ENCODE peak calls at places on chromosomes 1 and 21, in ten cellular contexts. E is endothelial cell of umbilical vein, U is neural progenitor cell, C is MM.1S, Z is HepG2, Y is GM23248, Q is K562, K is hepatocyte, V is GM23338, R is SK-N-SH. P is an unnamed sample.

GRCh38 chr1:174074757-174075156 is 52.6 kb upstream of the RC3H1 start:
- DNase-seq in E (peak; percentile 33), U (no peak), C (peak; percentile 33), Z (no peak), Y (peak; percentile 63), Q (no peak), K (peak; percentile 17), V (no peak), R (peak; percentile 30), P (peak; percentile 58)

GRCh38 chr1:154730251-154730650 is 122.3 kb upstream of the ADAR start:
- DNase-seq in E (peak; percentile 93), U (no peak), C (no peak), Z (no peak), Y (peak; percentile 72), Q (no peak), K (peak; percentile 35), V (peak; percentile 76), R (no peak), P (no peak)

GRCh38 chr1:230735447-230735846 is 11.7 kb upstream of the CAPN9 start:
- DNase-seq in E (no peak), U (no peak), C (no peak), Z (no peak), Y (no peak), Q (no peak), K (peak; percentile 81), V (no peak), R (no peak), P (no peak)

GRCh38 chr1:173255214-173255813 is 48.2 kb upstream of the TNFSF4 start:
- DNase-seq in E (peak; percentile 56), U (peak; percentile 45), C (peak; percentile 36), Z (peak; percentile 5), Y (peak; percentile 58), Q (peak; percentile 68), K (peak; percentile 33), V (peak; percentile 67), R (peak; percentile 41), P (peak; percentile 56)

GRCh38 chr1:6288026-6288425 is 27.1 kb upstream of the GPR153 start:
- DNase-seq in E (no peak), U (no peak), C (no peak), Z (no peak), Y (no peak), Q (no peak), K (no peak), V (no peak), R (no peak), P (no peak)

GRCh38 chr1:59332221-59332620 is 35.3 kb downstream of the FGGY start:
- DNase-seq in E (no peak), U (no peak), C (no peak), Z (no peak), Y (no peak), Q (no peak), K (no peak), V (no peak), R (no peak), P (no peak)

GRCh38 chr1:89943846-89944781 is 50.8 kb upstream of the ZNF326 start:
- DNase-seq in E (no peak), U (no peak), C (no peak), Z (no peak), Y (no peak), Q (no peak), K (no peak), V (no peak), R (no peak), P (peak; percentile 56)

GRCh38 chr1:7403265-7404045 is 367.6 kb upstream of the VAMP3 start:
- DNase-seq in E (no peak), U (no peak), C (no peak), Z (no peak), Y (no peak), Q (no peak), K (no peak), V (no peak), R (no peak), P (no peak)

GRCh38 chr1:229161740-229162139 is 109.2 kb upstream of the RAB4A start:
- DNase-seq in E (no peak), U (no peak), C (no peak), Z (no peak), Y (no peak), Q (no peak), K (no peak), V (no peak), R (no peak), P (no peak)

GRCh38 chr1:229164338-229164737 is 106.6 kb upstream of the RAB4A start:
- DNase-seq in E (no peak), U (no peak), C (no peak), Z (no peak), Y (no peak), Q (no peak), K (no peak), V (no peak), R (no peak), P (no peak)

GRCh38 chr1:229164836-229165285 is 106.0 kb upstream of the RAB4A start:
- DNase-seq in E (no peak), U (no peak), C (no peak), Z (no peak), Y (no peak), Q (no peak), K (no peak), V (no peak), R (no peak), P (no peak)

GRCh38 chr1:229167356-229167755 is 103.6 kb upstream of the RAB4A start:
- DNase-seq in E (no peak), U (no peak), C (no peak), Z (no peak), Y (no peak), Q (no peak), K (no peak), V (no peak), R (no peak), P (no peak)

DNA sequence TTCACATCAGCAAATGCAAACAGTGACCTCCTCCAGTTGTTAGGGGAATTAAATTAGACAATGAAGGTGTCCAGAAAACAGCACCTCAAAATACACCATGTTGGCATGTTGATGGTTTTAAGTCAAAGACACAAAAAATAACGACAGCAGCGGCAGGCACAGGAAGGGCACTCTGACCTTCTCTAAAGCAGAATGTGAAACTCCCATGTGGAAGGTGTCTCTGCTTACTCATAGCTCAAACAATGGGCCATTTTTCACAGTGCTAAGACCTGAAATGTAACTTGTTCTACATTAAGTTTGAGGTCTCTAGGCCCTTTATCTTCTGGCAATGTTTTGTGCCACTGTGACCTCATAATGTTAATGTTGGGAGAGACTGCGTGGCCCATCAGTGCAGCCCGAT is 105.6 kb upstream of the RAB4A start:
- DNase-seq in E (no peak), U (no peak), C (peak; percentile 61), Z (peak; percentile 60), Y (no peak), Q (no peak), K (no peak), V (no peak), R (no peak), P (no peak)
- H3K27ac ChIP-seq in E (no peak overlapping the region), U (no peak overlapping the region), C (no peak overlapping the region), Z (no peak overlapping the region), Y (no peak overlapping the region), Q (no peak overlapping the region), K (peak overlapping the region; percentile 50), V (no peak overlapping the region), R (no peak overlapping the region), P (no peak overlapping the region)

GRCh38 chr1:12665511-12665910 is 21.6 kb downstream of the AADACL4 start:
- DNase-seq in E (no peak), U (no peak), C (no peak), Z (no peak), Y (no peak), Q (no peak), K (no peak), V (no peak), R (no peak), P (no peak)

GRCh38 chr1:12658531-12659453 is 14.9 kb downstream of the AADACL4 start:
- DNase-seq in E (peak; percentile 84), U (peak; percentile 85), C (peak; percentile 78), Z (peak; percentile 83), Y (peak; percentile 78), Q (peak; percentile 94), K (peak; percentile 86), V (peak; percentile 93), R (peak; percentile 89), P (peak; percentile 88)

GRCh38 chr1:12661606-12662219 is 17.8 kb downstream of the AADACL4 start:
- DNase-seq in E (no peak), U (no peak), C (no peak), Z (no peak), Y (no peak), Q (no peak), K (no peak), V (no peak), R (no peak), P (no peak)

GRCh38 chr1:12666141-12666735 is 22.4 kb downstream of the AADACL4 start:
- DNase-seq in E (no peak), U (no peak), C (no peak), Z (no peak), Y (no peak), Q (no peak), K (no peak), V (no peak), R (no peak), P (no peak)

GRCh38 chr1:12662556-12662955 is 18.7 kb downstream of the AADACL4 start:
- DNase-seq in E (no peak), U (no peak), C (no peak), Z (no peak), Y (no peak), Q (no peak), K (no peak), V (no peak), R (no peak), P (no peak)
- H3K4me3 ChIP-seq in E (no peak overlapping the region), U (no peak overlapping the region), C (no peak overlapping the region), Z (no peak overlapping the region), Y (no peak overlapping the region), Q (no peak overlapping the region), K (no peak overlapping the region), V (no peak overlapping the region), R (no peak overlapping the region), P (no peak overlapping the region)

GRCh38 chr21:39000496-39000895 is 182.8 kb downstream of the PSMG1 start:
- DNase-seq in E (peak; percentile 73), U (no peak), C (no peak), Z (no peak), Y (peak; percentile 33), Q (no peak), K (no peak), V (no peak), R (no peak), P (no peak)
- H3K79me2 ChIP-seq in E (no peaks in the 10 kb centered on the region), U (no peaks in the 10 kb centered on the region), C (no peaks in the 10 kb centered on the region), Z (no peaks in the 10 kb centered on the region), Y (no peaks in the 10 kb centered on the region), Q (no peaks in the 10 kb centered on the region), K (no peaks in the 10 kb centered on the region), V (no peaks in the 10 kb centered on the region), R (no peaks in the 10 kb centered on the region), P (no peaks in the 10 kb centered on the region)

DNA sequence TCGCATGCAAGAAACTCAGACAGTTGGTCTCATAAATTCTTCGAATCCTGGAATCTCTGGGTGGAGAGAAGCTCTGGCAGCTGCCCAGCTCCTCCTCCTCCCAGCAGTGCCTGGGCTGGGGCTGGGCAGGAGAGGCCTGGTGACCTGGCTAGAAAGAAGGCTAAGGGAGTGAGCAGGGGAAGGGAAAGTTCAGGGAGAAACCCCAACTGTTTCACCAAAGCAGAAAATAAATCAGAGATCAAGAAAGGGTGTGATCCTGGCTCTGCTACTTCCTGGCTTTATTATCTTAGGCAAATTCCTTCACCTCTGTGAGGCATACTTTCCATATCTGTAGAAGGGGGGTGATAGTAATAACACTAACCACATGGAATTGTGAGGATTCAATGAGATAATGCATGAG is 8.8 kb upstream of the COL16A1 start:
- DNase-seq in E (peak; percentile 76), U (no peak), C (no peak), Z (no peak), Y (peak; percentile 89), Q (no peak), K (peak; percentile 82), V (no peak), R (no peak), P (no peak)
- H3K27ac ChIP-seq in E (peak overlapping the region; percentile 44), U (no peak overlapping the region), C (no peak overlapping the region), Z (no peak overlapping the region), Y (peak overlapping the region; percentile 93), Q (no peak overlapping the region), K (peak overlapping the region; percentile 98), V (no peak overlapping the region), R (peak overlapping the region; percentile 71), P (no peak overlapping the region)

P was measured in Karpas-422.